ENCODE peak calls at places on chromosomes 11 and 22, in ten cellular contexts. U, G, X, D, Y, I, M, A, K and H are unnamed samples. For H3K4me1, the result is how much of the 10 kb centered on the place peaks cover.

GRCh38 chr11:69352715-69353325 is 58.9 kb downstream of the MYEOV start:
- DNase-seq in G (no peak), X (peak), Y (peak), A (no peak), M (peak), D (peak), K (peak), U (no peak), I (no peak), H (peak)

GRCh38 chr11:119421941-119422504 is 949 bp downstream of the THY1 start:
- DNase-seq in Y (no peak), A (no peak), D (no peak), U (no peak), X (no peak), I (no peak), K (no peak), G (no peak), M (no peak), H (no peak)

GRCh38 chr11:70398834-70399680 is 728 bp downstream of the CTTN start:
- DNase-seq in A (no peak), X (no peak), I (peak), U (peak), K (peak), Y (peak), M (no peak), G (peak), D (no peak), H (no peak)

GRCh38 chr22:30869996-30870395 is 98.6 kb downstream of the MORC2 start:
- DNase-seq in D (no peak), A (no peak), M (no peak), X (no peak), G (no peak), K (no peak), U (peak), Y (no peak), I (no peak), H (no peak)

GRCh38 chr22:49657275-49657973 is 170.2 kb downstream of the BRD1 start:
- DNase-seq in Y (peak), D (peak), M (no peak), I (no peak), G (peak), K (peak), U (peak), X (no peak), A (peak), H (peak)

GRCh38 chr22:40009231-40009769 is 14.5 kb downstream of the FAM83F start:
- DNase-seq in Y (peak), A (no peak), G (no peak), K (peak), X (no peak), M (no peak), I (no peak), D (no peak), U (no peak), H (no peak)

GRCh38 chr22:24410110-24410856 is 17.1 kb upstream of the ADORA2A start:
- DNase-seq in X (no peak), A (no peak), Y (peak), K (no peak), I (no peak), M (no peak), D (no peak), G (no peak), U (no peak), H (peak)

GRCh38 chr11:119427279-119427678 is 4.3 kb upstream of the THY1 start:
- DNase-seq in D (no peak), Y (no peak), X (peak), K (peak), A (no peak), U (no peak), M (no peak), I (no peak), G (no peak), H (no peak)

GRCh38 chr11:74278103-74278502 is 33.3 kb downstream of the P4HA3 start:
- DNase-seq in I (no peak), Y (no peak), A (no peak), U (no peak), D (no peak), K (no peak), X (peak), M (no peak), G (no peak), H (no peak)

GRCh38 chr11:75850787-75851186 is 35.8 kb downstream of the UVRAG start:
- DNase-seq in Y (no peak), K (peak), X (no peak), G (no peak), U (no peak), I (no peak), D (no peak), A (no peak), M (no peak), H (no peak)

GRCh38 chr11:128632151-128632791 is 44.9 kb upstream of the ETS1 start:
- DNase-seq in A (no peak), X (peak), K (no peak), I (no peak), U (peak), Y (no peak), D (peak), G (no peak), M (no peak), H (no peak)

GRCh38 chr11:17571431-17572358 is 24.6 kb downstream of the OTOG start:
- DNase-seq in I (no peak), M (no peak), K (no peak), G (no peak), U (no peak), Y (peak), A (no peak), X (no peak), D (no peak), H (no peak)

GRCh38 chr11:21268036-21268435 is 598.6 kb downstream of the NELL1 start:
- DNase-seq in U (no peak), D (no peak), G (no peak), A (no peak), K (no peak), Y (no peak), X (no peak), M (no peak), I (no peak), H (no peak)

GRCh38 chr11:19918302-19919049 is 205.8 kb downstream of the NAV2 start:
- DNase-seq in Y (no peak), A (no peak), D (no peak), U (no peak), M (no peak), G (no peak), K (no peak), I (no peak), X (no peak), H (no peak)

GRCh38 chr11:59766542-59766941 is 11.4 kb downstream of the STX3 start:
- DNase-seq in K (peak), I (peak), D (no peak), G (no peak), U (no peak), A (no peak), X (no peak), M (no peak), Y (peak), H (no peak)

GRCh38 chr11:59765068-59765770 is 10.0 kb downstream of the STX3 start:
- DNase-seq in I (no peak), D (no peak), U (no peak), X (no peak), K (no peak), Y (no peak), M (no peak), A (no peak), G (no peak), H (no peak)

GRCh38 chr11:59769828-59770227 is 14.7 kb downstream of the STX3 start:
- DNase-seq in G (no peak), A (no peak), Y (no peak), K (no peak), X (no peak), D (no peak), I (no peak), U (no peak), M (no peak), H (no peak)

GRCh38 chr11:59769086-59769485 is 13.9 kb downstream of the STX3 start:
- DNase-seq in G (no peak), K (peak), Y (no peak), X (no peak), D (no peak), M (no peak), A (no peak), I (no peak), U (no peak), H (no peak)

GRCh38 chr11:59767212-59767611 is 12.0 kb downstream of the STX3 start:
- DNase-seq in A (no peak), M (no peak), Y (no peak), I (no peak), X (no peak), U (no peak), D (no peak), G (no peak), K (peak), H (no peak)
- TF ChIP-seq CTCF in A (no peak), M (no peak), Y (no peak), I (no peak), X (no peak), U (no peak), D (no peak), G (no peak), K (no peak), H (no peak)

GRCh38 chr11:95803973-95804372 is 13.7 kb downstream of the CEP57 start:
- DNase-seq in D (no peak), M (no peak), Y (no peak), K (no peak), I (no peak), U (no peak), G (no peak), X (no peak), A (no peak), H (no peak)

GRCh38 chr11:95799531-95799930 is 9.2 kb downstream of the CEP57 start:
- DNase-seq in D (no peak), Y (no peak), G (no peak), U (no peak), M (no peak), X (no peak), I (no peak), A (no peak), K (no peak), H (no peak)

GRCh38 chr11:95805869-95806268 is 15.6 kb downstream of the CEP57 start:
- DNase-seq in Y (no peak), K (no peak), I (no peak), G (no peak), D (no peak), A (no peak), X (no peak), U (no peak), M (no peak), H (no peak)

DNA sequence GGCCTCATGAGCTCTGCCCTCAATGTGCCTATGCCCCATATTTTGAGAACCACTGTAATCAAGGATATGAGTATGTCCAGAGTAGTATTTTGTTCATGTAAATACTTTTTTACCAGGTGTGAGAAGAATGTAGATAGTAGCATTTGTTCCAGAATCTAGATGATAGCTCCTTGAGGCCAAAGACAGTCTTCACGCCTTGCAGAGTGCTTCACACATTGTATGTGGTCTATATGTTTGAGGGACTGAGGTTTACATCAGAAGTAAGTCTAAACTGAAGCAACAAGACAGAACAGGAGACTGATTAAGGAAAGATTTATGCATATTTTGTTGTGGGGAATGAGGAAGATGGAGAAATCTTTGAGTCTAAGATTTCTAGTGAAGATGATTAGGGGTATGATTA is 12.5 kb downstream of the CEP57 start:
- DNase-seq in K (no peak), Y (no peak), U (no peak), I (no peak), A (no peak), D (no peak), G (no peak), M (no peak), X (no peak), H (no peak)
- H3K4me1 ChIP-seq in K (under half), Y (under half), U (under half), I (under half), A (under half), D (under half), G (under half), M (under half), X (under half), H (under half)

DNA sequence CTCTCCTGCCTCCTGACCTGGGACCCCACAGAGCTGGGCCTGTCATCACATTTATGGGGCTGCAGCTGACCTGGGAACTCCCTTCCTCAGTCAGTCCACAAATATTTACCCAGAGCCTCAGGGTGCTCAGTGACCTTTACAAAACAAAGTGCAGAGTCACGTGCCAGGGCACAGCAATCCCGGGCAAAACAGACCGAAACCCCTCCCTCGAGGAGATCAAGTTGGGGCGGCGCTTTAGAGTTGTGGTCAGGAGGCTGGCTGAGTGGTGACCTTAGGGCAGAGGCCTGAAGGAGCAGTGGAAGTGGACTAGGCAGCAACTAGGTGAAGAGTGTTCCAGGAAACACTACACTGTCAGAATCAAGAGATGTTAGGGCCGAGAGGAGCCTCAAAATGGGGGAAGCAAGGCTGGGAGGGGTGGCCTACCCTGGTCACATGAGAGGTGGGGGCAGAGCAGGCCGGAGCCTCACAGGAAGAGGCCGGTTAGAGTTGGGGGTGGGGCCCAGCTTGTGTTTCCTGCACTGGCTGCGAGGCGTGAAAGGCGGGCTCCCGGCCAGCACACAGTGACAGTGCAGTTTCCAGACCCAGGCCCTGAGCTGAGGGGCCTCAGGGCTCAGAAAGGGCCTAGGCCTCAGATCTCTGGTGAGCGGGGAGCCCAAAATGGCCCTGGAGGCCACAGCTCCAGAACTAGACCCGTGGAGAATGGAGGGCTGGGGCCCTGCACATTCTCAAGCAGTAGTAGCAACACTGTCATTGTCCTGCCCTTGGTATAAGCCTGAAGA is 3.7 kb upstream of the NEAT1 start:
- DNase-seq in U (peak), D (peak), A (peak), I (peak), G (peak), X (peak), K (peak), M (peak), Y (peak), H (peak)
- TF ChIP-seq POLR2A in U (peak), D (peak), A (peak), I (no peak), G (no peak), X (no peak), K (peak), M (no peak), Y (peak), H (no peak)

GRCh38 chr22:45087802-45088201 is 75.9 kb upstream of the NUP50 start:
- DNase-seq in X (no peak), G (no peak), D (no peak), Y (no peak), A (no peak), U (no peak), K (peak), I (no peak), M (no peak), H (no peak)

GRCh38 chr22:45084400-45084920 is 74.7 kb upstream of the PHF21B start:
- DNase-seq in X (no peak), Y (no peak), M (no peak), I (no peak), D (no peak), A (no peak), K (no peak), G (no peak), U (no peak), H (no peak)

GRCh38 chr22:45083659-45084305 is 74.0 kb upstream of the PHF21B start:
- DNase-seq in U (no peak), I (no peak), M (no peak), A (no peak), K (no peak), X (peak), D (no peak), Y (no peak), G (no peak), H (no peak)

GRCh38 chr22:45077826-45078334 is 68.1 kb upstream of the PHF21B start:
- DNase-seq in G (no peak), I (no peak), D (no peak), M (no peak), K (no peak), A (no peak), X (no peak), U (no peak), Y (no peak), H (no peak)

DNA sequence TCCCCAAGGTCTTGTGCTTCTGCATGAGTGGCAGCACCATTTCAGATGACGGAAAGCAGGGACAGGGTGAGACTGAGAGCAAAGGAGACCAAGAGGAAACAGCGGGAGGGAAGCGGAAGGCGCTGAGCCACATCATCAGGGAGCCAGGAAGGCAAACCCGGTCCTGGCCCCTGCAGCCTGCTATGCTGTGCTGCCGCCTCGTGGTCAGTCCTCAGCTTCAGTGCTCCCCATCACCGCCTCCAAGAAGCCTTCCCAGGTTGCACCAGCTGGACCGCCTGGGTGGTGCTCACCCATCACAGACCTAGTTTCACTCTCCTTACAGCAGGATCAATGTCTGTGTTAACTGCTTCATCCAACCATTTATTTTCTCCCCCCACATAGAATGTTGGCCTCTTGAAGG is 73.0 kb upstream of the PHF21B start:
- DNase-seq in K (peak), G (no peak), D (no peak), U (no peak), M (no peak), A (no peak), Y (no peak), X (peak), I (no peak), H (no peak)
- TF ChIP-seq CTCF in K (peak), G (no peak), D (peak), U (no peak), M (peak), A (no peak), Y (no peak), X (peak), I (no peak), H (no peak)

DNA sequence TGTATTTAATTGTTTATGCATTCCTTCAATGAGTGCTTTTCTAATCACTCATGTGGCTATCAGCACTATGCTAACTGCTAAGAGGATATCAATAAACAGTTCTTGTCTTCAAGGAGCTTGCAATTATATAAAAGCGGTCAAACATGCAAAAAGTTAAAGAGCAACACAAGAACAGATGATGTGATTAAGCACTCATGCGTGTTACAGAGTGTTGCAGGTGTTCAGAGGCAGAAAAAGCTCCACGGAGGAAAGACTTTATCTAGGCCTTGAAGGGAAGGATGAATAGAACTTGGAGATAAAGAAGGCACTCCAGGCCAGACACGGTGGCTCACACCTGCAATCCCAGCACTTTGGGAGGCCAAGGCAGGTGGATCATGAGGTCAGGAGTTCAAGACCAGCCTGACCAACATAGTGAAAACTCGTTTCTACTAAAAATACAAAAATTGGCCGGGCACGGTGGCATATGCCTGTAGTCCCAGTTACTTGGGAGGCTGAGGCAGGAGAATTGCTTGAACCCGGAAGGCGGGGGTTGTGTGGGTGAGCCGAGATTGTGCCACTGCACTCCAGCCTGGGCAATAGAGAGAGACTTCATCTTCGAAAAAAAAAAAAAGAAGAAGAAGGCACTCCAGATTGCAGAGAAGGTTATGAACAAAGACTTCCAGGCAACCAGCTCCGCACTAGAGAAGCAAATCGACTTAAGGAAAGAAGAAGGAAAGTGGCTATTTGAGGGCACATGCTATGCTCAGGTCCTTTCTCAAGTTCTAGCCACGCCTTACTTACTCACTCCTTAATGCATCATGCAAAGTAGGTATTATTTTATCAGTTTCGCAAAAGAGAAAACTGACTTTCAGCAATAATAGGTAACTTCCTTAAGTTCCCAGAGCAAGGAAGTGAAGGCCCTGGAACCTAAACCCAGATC is 13.8 kb downstream of the CD3E start:
- DNase-seq in U (no peak), G (no peak), Y (no peak), A (no peak), K (no peak), D (no peak), I (no peak), X (no peak), M (no peak), H (no peak)
- H3K4me1 ChIP-seq in U (under half), G (under half), Y (half or more), A (under half), K (under half), D (under half), I (under half), X (under half), M (under half), H (under half)

GRCh38 chr11:62556102-62556871 is 9.7 kb upstream of the AHNAK start:
- DNase-seq in X (peak), D (peak), I (peak), G (peak), Y (peak), K (peak), M (peak), A (peak), U (peak), H (peak)

GRCh38 chr11:62556872-62557631 is 10.4 kb upstream of the AHNAK start:
- DNase-seq in Y (no peak), X (no peak), G (no peak), U (no peak), D (no peak), I (no peak), A (no peak), K (peak), M (no peak), H (no peak)

GRCh38 chr11:62559204-62559603 is 12.6 kb upstream of the AHNAK start:
- DNase-seq in M (no peak), U (peak), D (no peak), K (no peak), A (no peak), X (no peak), Y (no peak), I (no peak), G (no peak), H (no peak)

GRCh38 chr11:62560566-62561103 is 13.1 kb downstream of the EEF1G start:
- DNase-seq in G (peak), U (peak), K (peak), Y (peak), A (peak), X (peak), D (peak), M (peak), I (peak), H (peak)

DNA sequence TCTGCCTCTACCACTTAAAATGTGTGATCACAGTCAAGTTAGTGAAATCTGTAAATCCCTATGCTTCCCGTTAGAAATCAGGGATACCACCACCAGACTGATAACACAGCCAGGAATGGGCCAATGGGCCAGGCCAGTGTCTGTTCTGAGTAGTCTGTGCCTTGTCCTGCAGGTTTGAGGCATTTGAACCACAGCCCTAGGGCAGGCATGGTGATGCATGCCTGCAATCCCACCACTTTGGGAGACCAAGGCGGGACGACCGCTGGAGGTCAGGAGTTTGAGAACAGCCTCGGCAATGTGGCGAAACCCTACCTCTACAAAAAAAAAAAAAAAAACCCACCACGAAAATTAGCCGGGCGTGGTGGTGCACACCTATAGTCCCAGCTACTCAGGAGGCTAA is 12.1 kb upstream of the AHNAK start:
- DNase-seq in D (no peak), K (no peak), Y (no peak), A (no peak), G (no peak), I (no peak), M (no peak), X (no peak), U (peak), H (no peak)
- TF ChIP-seq POLR2A in D (no peak), K (peak), Y (no peak), A (no peak), G (no peak), I (no peak), M (no peak), X (no peak), U (no peak), H (no peak)